ENCODE peak calls at places on chromosomes 6 and 20, in eight cellular contexts. G is kidney tubule cell; Q is lower leg skin; B is vagina; O is HFFc6; U is upper lobe of right lung; V is foreskin fibroblast; H is activated CD4-positive, alpha-beta T cell treated with anti-CD3 and anti-CD28 coated beads, Interleukin-2, amount 10 ng/mL, durations not matched to agents 7 days and 5 days. I is an unnamed sample.

GRCh38 chr6:157429248-157429647 is 48.3 kb downstream of the ZDHHC14 start:
- DNase-seq in G (peak), Q (no peak), B (no peak), O (no peak), U (no peak), V (no peak), H (no peak), I (no peak)

GRCh38 chr6:32816746-32817204 is at the start of gene HLA-DOB:
- DNase-seq in G (peak), Q (no peak), B (no peak), O (peak), U (no peak), V (no peak), H (no peak), I (no peak)

GRCh38 chr20:50464026-50464724 is 46.0 kb upstream of the PTPN1 start:
- DNase-seq in G (peak), Q (peak), B (no peak), O (peak), U (peak), V (peak), H (peak), I (peak)

GRCh38 chr6:119326291-119327005 is 23.1 kb downstream of the MAN1A1 start:
- DNase-seq in G (no peak), Q (no peak), B (no peak), O (no peak), U (no peak), V (no peak), H (no peak), I (no peak)

GRCh38 chr6:142696123-142696522 is 248.9 kb downstream of the HIVEP2 start:
- DNase-seq in G (peak), Q (no peak), B (no peak), O (no peak), U (no peak), V (peak), H (no peak), I (no peak)

GRCh38 chr6:163860194-163861081 is 445.9 kb downstream of the QKI start:
- DNase-seq in G (peak), Q (peak), B (no peak), O (peak), U (no peak), V (peak), H (no peak), I (no peak)

GRCh38 chr6:73121421-73121993 is 103.8 kb downstream of the KHDC1L start:
- DNase-seq in G (peak), Q (no peak), B (no peak), O (peak), U (no peak), V (no peak), H (no peak), I (peak)

GRCh38 chr20:23200914-23201313 is 114.8 kb upstream of the CD93 start:
- DNase-seq in G (peak), Q (peak), B (no peak), O (no peak), U (no peak), V (no peak), H (no peak), I (peak)

GRCh38 chr20:44532248-44532980 is 10.5 kb upstream of the SERINC3 start:
- DNase-seq in G (no peak), Q (no peak), B (no peak), O (no peak), U (no peak), V (no peak), H (no peak), I (no peak)

GRCh38 chr6:19841181-19841580 is 4.0 kb downstream of the ID4 start:
- DNase-seq in G (no peak), Q (no peak), B (no peak), O (no peak), U (no peak), V (no peak), H (no peak), I (no peak)

GRCh38 chr6:166423781-166424180 is 41.0 kb upstream of the MPC1 start:
- DNase-seq in G (no peak), Q (peak), B (no peak), O (no peak), U (peak), V (no peak), H (no peak), I (no peak)

GRCh38 chr6:139313229-139313628 is 21.4 kb upstream of the TXLNB start:
- DNase-seq in G (no peak), Q (no peak), B (no peak), O (no peak), U (no peak), V (no peak), H (no peak), I (no peak)

GRCh38 chr20:21693322-21693721 is 12.1 kb upstream of the PAX1 start:
- DNase-seq in G (peak), Q (no peak), B (no peak), O (no peak), U (no peak), V (no peak), H (no peak), I (no peak)

GRCh38 chr6:101700655-101701054 is 307.1 kb downstream of the GRIK2 start:
- DNase-seq in G (no peak), Q (no peak), B (no peak), O (no peak), U (no peak), V (no peak), H (no peak), I (no peak)

GRCh38 chr20:20463933-20464374 is 96.0 kb downstream of the INSM1 start:
- DNase-seq in G (no peak), Q (no peak), B (no peak), O (no peak), U (no peak), V (no peak), H (no peak), I (no peak)

GRCh38 chr6:122712093-122712863 is 67.2 kb upstream of the FABP7 start:
- DNase-seq in G (no peak), Q (no peak), B (no peak), O (no peak), U (no peak), V (no peak), H (no peak), I (no peak)

GRCh38 chr6:55895972-55896371 is 20.6 kb upstream of the BMP5 start:
- DNase-seq in G (no peak), Q (no peak), B (no peak), O (no peak), U (no peak), V (no peak), H (no peak), I (no peak)

GRCh38 chr20:25695532-25696383 is 895 bp downstream of the ZNF337 start:
- DNase-seq in G (peak), Q (no peak), B (no peak), O (no peak), U (no peak), V (no peak), H (no peak), I (no peak)

GRCh38 chr6:84842526-84843161 is 78.2 kb upstream of the TBX18 start:
- DNase-seq in G (no peak), Q (no peak), B (no peak), O (no peak), U (no peak), V (peak), H (no peak), I (no peak)

GRCh38 chr20:14848806-14849205 is 511.4 kb upstream of the FLRT3 start:
- DNase-seq in G (peak), Q (no peak), B (no peak), O (no peak), U (no peak), V (no peak), H (no peak), I (no peak)

GRCh38 chr20:11822116-11822794 is 95.4 kb upstream of the BTBD3 start:
- DNase-seq in G (no peak), Q (no peak), B (no peak), O (no peak), U (no peak), V (no peak), H (no peak), I (no peak)

GRCh38 chr20:20498081-20498861 is 130.4 kb downstream of the INSM1 start:
- DNase-seq in G (no peak), Q (no peak), B (no peak), O (peak), U (no peak), V (peak), H (no peak), I (no peak)

GRCh38 chr6:31729979-31730630 is 1.0 kb upstream of the DDAH2 start:
- DNase-seq in G (peak), Q (peak), B (no peak), O (peak), U (peak), V (peak), H (peak), I (peak)

GRCh38 chr6:11460001-11460668 is 77.4 kb upstream of the TMEM170B start:
- DNase-seq in G (peak), Q (no peak), B (no peak), O (no peak), U (no peak), V (no peak), H (no peak), I (peak)